ENCODE peak calls at places on chromosome 13, in five cellular contexts. One of them, this sample, is unnamed.

GRCh38 chr13:73932091-73932490 is 202.1 kb downstream of the KLF12 start:
- DNase-seq in neural crest cell: no peak
- DNase-seq in AG04450: no peak
- DNase-seq in suprapubic skin: no peak
- DNase-seq in heart right ventricle: no peak
- DNase-seq in this sample: no peak

GRCh38 chr13:65940720-65941119 is 1289.4 kb downstream of the PCDH9 start:
- DNase-seq in AG04450: no peak
- DNase-seq in heart right ventricle: peak
- DNase-seq in suprapubic skin: no peak
- DNase-seq in neural crest cell: no peak
- DNase-seq in this sample: no peak

GRCh38 chr13:107351305-107351704 is 783.4 kb upstream of the ARGLU1 start:
- DNase-seq in neural crest cell: no peak
- DNase-seq in AG04450: no peak
- DNase-seq in suprapubic skin: no peak
- DNase-seq in heart right ventricle: no peak
- DNase-seq in this sample: no peak

GRCh38 chr13:50712469-50712868 is 131.0 kb downstream of the DLEU7 start:
- DNase-seq in AG04450: no peak
- DNase-seq in neural crest cell: no peak
- DNase-seq in suprapubic skin: no peak
- DNase-seq in heart right ventricle: no peak
- DNase-seq in this sample: no peak

GRCh38 chr13:98959775-98960325 is 18.0 kb downstream of the DOCK9 start:
- DNase-seq in heart right ventricle: no peak
- DNase-seq in AG04450: no peak
- DNase-seq in neural crest cell: no peak
- DNase-seq in suprapubic skin: no peak
- DNase-seq in this sample: no peak

GRCh38 chr13:73741111-73741510 is 393.1 kb downstream of the KLF12 start:
- DNase-seq in neural crest cell: no peak
- DNase-seq in AG04450: no peak
- DNase-seq in heart right ventricle: no peak
- DNase-seq in suprapubic skin: no peak
- DNase-seq in this sample: no peak

GRCh38 chr13:107301724-107302374 is 733.9 kb upstream of the ARGLU1 start:
- DNase-seq in heart right ventricle: no peak
- DNase-seq in neural crest cell: no peak
- DNase-seq in suprapubic skin: no peak
- DNase-seq in AG04450: no peak
- DNase-seq in this sample: no peak

GRCh38 chr13:106233336-106233735 is 302.1 kb downstream of the EFNB2 start:
- DNase-seq in AG04450: no peak
- DNase-seq in neural crest cell: no peak
- DNase-seq in suprapubic skin: no peak
- DNase-seq in heart right ventricle: no peak
- DNase-seq in this sample: no peak

GRCh38 chr13:107866007-107866665 is 349.2 kb downstream of the LIG4 start:
- DNase-seq in neural crest cell: peak
- DNase-seq in AG04450: no peak
- DNase-seq in heart right ventricle: no peak
- DNase-seq in suprapubic skin: no peak
- DNase-seq in this sample: no peak

GRCh38 chr13:97125051-97125809 is 96.9 kb upstream of the MBNL2 start:
- DNase-seq in AG04450: no peak
- DNase-seq in neural crest cell: no peak
- DNase-seq in suprapubic skin: peak
- DNase-seq in heart right ventricle: no peak
- DNase-seq in this sample: no peak

GRCh38 chr13:62678039-62678438 is 1262.4 kb upstream of the PCDH20 start:
- DNase-seq in heart right ventricle: no peak
- DNase-seq in suprapubic skin: no peak
- DNase-seq in AG04450: no peak
- DNase-seq in neural crest cell: no peak
- DNase-seq in this sample: no peak

GRCh38 chr13:61084983-61085382 is 330.7 kb downstream of the PCDH20 start:
- DNase-seq in heart right ventricle: no peak
- DNase-seq in suprapubic skin: no peak
- DNase-seq in neural crest cell: no peak
- DNase-seq in AG04450: no peak
- DNase-seq in this sample: no peak

GRCh38 chr13:51769455-51770127 is 34.4 kb downstream of the DHRS12 start:
- DNase-seq in heart right ventricle: no peak
- DNase-seq in suprapubic skin: peak
- DNase-seq in neural crest cell: no peak
- DNase-seq in AG04450: no peak
- DNase-seq in this sample: no peak

GRCh38 chr13:51768976-51769375 is 35.0 kb downstream of the DHRS12 start:
- DNase-seq in neural crest cell: no peak
- DNase-seq in AG04450: no peak
- DNase-seq in suprapubic skin: no peak
- DNase-seq in heart right ventricle: no peak
- DNase-seq in this sample: no peak

GRCh38 chr13:51770160-51770559 is 33.8 kb downstream of the DHRS12 start:
- DNase-seq in suprapubic skin: no peak
- DNase-seq in AG04450: no peak
- DNase-seq in heart right ventricle: no peak
- DNase-seq in neural crest cell: no peak
- DNase-seq in this sample: no peak

GRCh38 chr13:51767100-51767499 is 36.9 kb downstream of the DHRS12 start:
- DNase-seq in AG04450: no peak
- DNase-seq in suprapubic skin: no peak
- DNase-seq in heart right ventricle: no peak
- DNase-seq in neural crest cell: no peak
- DNase-seq in this sample: no peak

DNA sequence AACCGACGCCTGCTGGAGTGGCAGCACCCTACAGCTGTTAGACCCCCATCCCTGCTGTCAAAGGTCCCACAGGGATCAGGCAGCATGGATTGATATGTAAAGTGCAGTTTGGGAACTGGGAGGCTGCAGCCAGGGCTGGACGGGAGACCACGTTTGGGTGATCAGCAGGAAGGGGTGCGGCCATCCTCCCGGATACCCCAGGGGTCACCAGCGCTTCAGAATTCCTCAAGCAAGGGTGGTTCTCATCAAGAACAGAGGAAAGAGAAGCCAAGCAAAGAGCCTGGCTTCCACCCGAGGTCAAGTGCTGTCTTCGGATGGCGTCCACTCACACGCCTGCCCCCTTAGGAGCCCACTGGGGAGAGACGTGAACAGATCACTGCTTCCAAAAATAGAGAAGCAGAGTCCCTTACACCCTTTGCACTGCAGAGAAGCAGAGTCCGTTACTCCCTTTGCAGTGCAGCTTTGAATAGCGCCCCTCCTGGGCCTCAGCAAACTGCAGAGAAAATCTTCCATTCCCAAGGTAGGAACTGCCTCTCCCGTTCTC is 35.5 kb downstream of the DHRS12 start:
- DNase-seq in suprapubic skin: no peak
- DNase-seq in AG04450: no peak
- DNase-seq in heart right ventricle: no peak
- DNase-seq in neural crest cell: no peak
- DNase-seq in this sample: no peak
- TF ChIP-seq CTCF in suprapubic skin: no peak
- TF ChIP-seq CTCF in AG04450: no peak
- TF ChIP-seq CTCF in heart right ventricle: peak
- TF ChIP-seq CTCF in neural crest cell: peak
- TF ChIP-seq CTCF in this sample: no peak

DNA sequence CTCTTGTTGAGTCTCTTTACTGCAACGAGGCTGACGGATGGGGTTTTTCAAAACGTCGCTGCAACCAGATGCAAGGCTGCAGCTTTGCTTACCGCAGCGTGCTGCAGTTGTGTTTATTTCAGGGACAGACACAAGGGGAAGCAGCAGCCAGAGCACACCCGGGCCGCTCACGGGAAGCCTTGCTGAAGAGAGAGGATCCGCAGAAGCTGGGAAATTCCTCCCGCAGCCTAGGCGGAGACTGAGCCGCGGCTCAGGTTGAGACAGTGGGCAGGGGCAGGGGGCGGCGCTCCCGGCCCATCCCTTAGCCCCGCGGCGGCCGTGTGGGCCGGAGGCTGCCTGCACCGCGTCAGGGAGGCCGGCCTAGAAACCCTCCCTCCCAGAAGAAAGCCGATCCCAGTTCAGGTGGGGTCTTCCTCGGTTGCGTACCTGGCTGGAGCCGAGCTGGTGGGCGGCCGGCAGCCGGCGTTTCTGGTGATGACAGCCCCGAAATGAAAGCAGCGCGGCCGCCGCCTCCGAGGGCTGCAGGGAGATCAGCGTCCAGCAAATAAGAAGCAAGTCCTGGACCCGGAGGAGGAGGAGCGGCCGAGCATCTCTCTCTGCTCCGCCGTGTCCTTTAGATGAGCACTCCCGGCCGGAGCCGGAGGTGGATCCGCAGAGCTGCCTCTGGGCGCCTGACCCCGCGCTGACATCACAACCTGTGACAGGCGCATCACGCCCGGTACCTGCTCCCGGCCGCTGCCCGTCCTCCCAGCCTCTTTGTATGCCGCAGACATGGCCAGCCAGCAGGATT is at the start of gene FRY:
- DNase-seq in heart right ventricle: peak
- DNase-seq in AG04450: no peak
- DNase-seq in neural crest cell: peak
- DNase-seq in suprapubic skin: peak
- DNase-seq in this sample: peak
- TF ChIP-seq CTCF in heart right ventricle: peak
- TF ChIP-seq CTCF in AG04450: peak
- TF ChIP-seq CTCF in neural crest cell: no peak
- TF ChIP-seq CTCF in suprapubic skin: no peak
- TF ChIP-seq CTCF in this sample: peak

GRCh38 chr13:31174018-31174417 is 12.3 kb upstream of the HSPH1 start:
- DNase-seq in suprapubic skin: no peak
- DNase-seq in heart right ventricle: no peak
- DNase-seq in AG04450: peak
- DNase-seq in neural crest cell: no peak
- DNase-seq in this sample: no peak
- TF ChIP-seq CTCF in suprapubic skin: no peak
- TF ChIP-seq CTCF in heart right ventricle: peak
- TF ChIP-seq CTCF in AG04450: peak
- TF ChIP-seq CTCF in neural crest cell: no peak
- TF ChIP-seq CTCF in this sample: no peak

GRCh38 chr13:113187905-113188595 is 20.4 kb downstream of the PCID2 start:
- DNase-seq in neural crest cell: no peak
- DNase-seq in suprapubic skin: no peak
- DNase-seq in AG04450: no peak
- DNase-seq in heart right ventricle: no peak
- DNase-seq in this sample: no peak
- TF ChIP-seq CTCF in neural crest cell: no peak
- TF ChIP-seq CTCF in suprapubic skin: no peak
- TF ChIP-seq CTCF in AG04450: no peak
- TF ChIP-seq CTCF in heart right ventricle: no peak
- TF ChIP-seq CTCF in this sample: no peak

This sample was measured in CD14-positive monocyte.